ENCODE peak calls at places on chromosome 10, in five cellular contexts. B, T, S, K and D are unnamed samples.

GRCh38 chr10:128704716-128705115 is 578.5 kb upstream of the MKI67 start:
- DNase-seq in S (no peak), K (no peak), T (no peak), B (no peak), D (no peak)

GRCh38 chr10:32271617-32272016 is 75.3 kb downstream of the EPC1 start:
- DNase-seq in K (peak), S (no peak), B (no peak), T (no peak), D (peak)

GRCh38 chr10:122426834-122427233 is 27.6 kb upstream of the ARMS2 start:
- DNase-seq in B (no peak), K (no peak), S (no peak), T (no peak), D (no peak)

GRCh38 chr10:119416855-119417254 is 125.7 kb downstream of the RGS10 start:
- DNase-seq in S (peak), K (peak), B (peak), T (peak), D (peak)

GRCh38 chr10:75845538-75845937 is 414.1 kb downstream of the LRMDA start:
- DNase-seq in S (no peak), T (peak), K (no peak), B (no peak), D (no peak)

GRCh38 chr10:76352300-76352699 is 920.9 kb downstream of the LRMDA start:
- DNase-seq in S (no peak), T (no peak), B (no peak), K (peak), D (peak)

GRCh38 chr10:78605800-78606350 is 462.9 kb upstream of the ZMIZ1 start:
- DNase-seq in K (peak), B (no peak), S (no peak), T (no peak), D (peak)

GRCh38 chr10:123027861-123028260 is 19.1 kb downstream of the ACADSB start:
- DNase-seq in T (no peak), S (no peak), B (no peak), K (peak), D (peak)

GRCh38 chr10:74900297-74900696 is 73.9 kb downstream of the KAT6B start:
- DNase-seq in K (no peak), S (no peak), T (no peak), B (no peak), D (no peak)

GRCh38 chr10:130301026-130301892 is 165.1 kb downstream of the GLRX3 start:
- DNase-seq in S (peak), K (peak), T (no peak), B (no peak), D (no peak)

GRCh38 chr10:71241899-71242620 is 29.7 kb downstream of the UNC5B start:
- DNase-seq in K (peak), T (no peak), S (no peak), B (no peak), D (peak)

GRCh38 chr10:99396471-99396870 is 34.0 kb downstream of the GOT1 start:
- DNase-seq in T (no peak), K (peak), S (no peak), B (no peak), D (peak)

GRCh38 chr10:73432646-73433537 is 469 bp downstream of the MSS51 start:
- DNase-seq in K (no peak), B (no peak), T (no peak), S (no peak), D (no peak)

GRCh38 chr10:110498087-110498981 is 627 bp downstream of the DUSP5 start:
- DNase-seq in T (peak), K (peak), S (peak), B (no peak), D (peak)

GRCh38 chr10:114881916-114882315 is 56.1 kb upstream of the TRUB1 start:
- DNase-seq in S (no peak), T (no peak), K (no peak), B (no peak), D (no peak)

GRCh38 chr10:30386801-30387588 is 37.9 kb upstream of the MTPAP start:
- DNase-seq in K (peak), T (no peak), B (no peak), S (no peak), D (no peak)

GRCh38 chr10:122336961-122337360 is 37.5 kb upstream of the PLEKHA1 start:
- DNase-seq in S (no peak), K (no peak), B (no peak), T (no peak), D (no peak)

GRCh38 chr10:71694567-71694968 is 25.0 kb downstream of the C10orf105 start:
- DNase-seq in K (no peak), S (peak), B (peak), T (no peak), D (no peak)

GRCh38 chr10:58023341-58024073 is 244.2 kb downstream of the IPMK start:
- DNase-seq in K (peak), B (no peak), S (no peak), T (no peak), D (peak)

GRCh38 chr10:113709221-113709838 is 29.6 kb downstream of the CASP7 start:
- DNase-seq in B (no peak), T (no peak), K (peak), S (no peak), D (peak)

GRCh38 chr10:96376483-96376882 is 17.7 kb upstream of the OPALIN start:
- DNase-seq in B (no peak), K (no peak), S (no peak), T (no peak), D (no peak)

GRCh38 chr10:129223363-129223762 is 243.7 kb upstream of the MGMT start:
- DNase-seq in B (no peak), K (no peak), S (no peak), T (no peak), D (no peak)

GRCh38 chr10:27345455-27345909 is 104.9 kb upstream of the ACBD5 start:
- DNase-seq in B (no peak), S (no peak), T (no peak), K (no peak), D (no peak)

GRCh38 chr10:53403688-53404087 is 631.1 kb upstream of the MBL2 start:
- DNase-seq in S (no peak), T (no peak), B (no peak), K (no peak), D (peak)